ENCODE peak calls at places on chromosomes 12 and 14, in six cellular contexts. W, Y, A, H, M and V are unnamed samples.
A peak's percentile ranks its signal among the peaks of the same experiment; 100 is the strongest.

GRCh38 chr12:54509660-54510059 is 12.1 kb downstream of the NCKAP1L start:
- DNase-seq in W (no peak), Y (no peak), A (no peak), H (peak; percentile 13), M (no peak), V (no peak)

GRCh38 chr12:80715850-80716249 is 862 bp upstream of the MYF5 start:
- DNase-seq in W (no peak), Y (no peak), A (no peak), H (peak; percentile 8), M (no peak), V (no peak)

GRCh38 chr12:38903596-38903995 is 1.8 kb downstream of the CPNE8 start:
- DNase-seq in W (no peak), Y (no peak), A (no peak), H (no peak), M (no peak), V (no peak)

GRCh38 chr12:26614217-26614616 is 218.8 kb downstream of the ITPR2 start:
- DNase-seq in W (no peak), Y (peak; percentile 6), A (peak; percentile 35), H (peak; percentile 71), M (peak; percentile 56), V (no peak)

GRCh38 chr12:66901136-66901932 is 222.5 kb upstream of the GRIP1 start:
- DNase-seq in W (no peak), Y (peak; percentile 50), A (no peak), H (no peak), M (no peak), V (no peak)

GRCh38 chr14:89466460-89466859 is 49.4 kb upstream of the FOXN3 start:
- DNase-seq in W (peak; percentile 58), Y (peak; percentile 18), A (no peak), H (no peak), M (no peak), V (no peak)

GRCh38 chr12:102948941-102949352 is 8.5 kb upstream of the ASCL1 start:
- DNase-seq in W (no peak), Y (peak; percentile 56), A (peak; percentile 70), H (peak; percentile 79), M (peak; percentile 52), V (peak; percentile 60)

GRCh38 chr14:67583711-67584644 is 16.1 kb downstream of the PIGH start:
- DNase-seq in W (no peak), Y (peak; percentile 78), A (peak; percentile 70), H (peak; percentile 74), M (peak; percentile 62), V (no peak)

GRCh38 chr12:67269632-67270578 is 747 bp downstream of the CAND1 start:
- DNase-seq in W (peak; percentile 66), Y (peak; percentile 25), A (peak; percentile 45), H (peak; percentile 85), M (peak; percentile 22), V (peak; percentile 34)

GRCh38 chr12:106147956-106148355 is 9.2 kb upstream of the NUAK1 start:
- DNase-seq in W (peak; percentile 83), Y (no peak), A (no peak), H (no peak), M (no peak), V (peak; percentile 81)

GRCh38 chr12:50862316-50862715 is 19.6 kb downstream of the TMPRSS12 start:
- DNase-seq in W (no peak), Y (no peak), A (no peak), H (no peak), M (peak; percentile 84), V (no peak)

GRCh38 chr14:49401373-49401772 is 184.8 kb downstream of the RPS29 start:
- DNase-seq in W (no peak), Y (no peak), A (no peak), H (no peak), M (no peak), V (peak; percentile 18)

GRCh38 chr14:84804498-84805294 is 725.2 kb upstream of the FLRT2 start:
- DNase-seq in W (no peak), Y (no peak), A (no peak), H (no peak), M (no peak), V (no peak)

GRCh38 chr12:72747460-72747859 is 475.3 kb downstream of the TRHDE start:
- DNase-seq in W (no peak), Y (no peak), A (no peak), H (no peak), M (no peak), V (no peak)

GRCh38 chr14:59630281-59630963 is 53.8 kb upstream of the CCDC175 start:
- DNase-seq in W (peak; percentile 81), Y (no peak), A (no peak), H (peak; percentile 76), M (no peak), V (no peak)

GRCh38 chr12:104508752-104509446 is 52.2 kb downstream of the CHST11 start:
- DNase-seq in W (no peak), Y (no peak), A (no peak), H (no peak), M (no peak), V (no peak)

GRCh38 chr12:75923964-75924666 is 107.5 kb downstream of the PHLDA1 start:
- DNase-seq in W (no peak), Y (no peak), A (no peak), H (no peak), M (no peak), V (no peak)

GRCh38 chr12:42180990-42181611 is 36.4 kb upstream of the GXYLT1 start:
- DNase-seq in W (no peak), Y (no peak), A (no peak), H (no peak), M (no peak), V (no peak)

GRCh38 chr12:65949009-65949623 is 124.8 kb downstream of the HMGA2 start:
- DNase-seq in W (no peak), Y (no peak), A (no peak), H (no peak), M (no peak), V (no peak)

GRCh38 chr14:69181491-69181890 is 9.8 kb upstream of the EXD2 start:
- DNase-seq in W (no peak), Y (no peak), A (no peak), H (no peak), M (peak; percentile 13), V (no peak)

GRCh38 chr12:30880061-30880460 is 46.5 kb upstream of the TSPAN11 start:
- DNase-seq in W (no peak), Y (no peak), A (no peak), H (no peak), M (peak; percentile 8), V (no peak)

GRCh38 chr12:54683388-54683787 is 35.2 kb upstream of the DCD start:
- DNase-seq in W (no peak), Y (no peak), A (no peak), H (peak; percentile 43), M (no peak), V (no peak)

GRCh38 chr12:14995583-14996425 is 23.0 kb downstream of the PDE6H start:
- DNase-seq in W (no peak), Y (peak; percentile 11), A (no peak), H (peak; percentile 62), M (peak; percentile 91), V (no peak)

GRCh38 chr14:39265741-39266588 is 32.2 kb downstream of the MIA2 start:
- DNase-seq in W (no peak), Y (no peak), A (no peak), H (no peak), M (peak; percentile 70), V (no peak)

GRCh38 chr14:91749857-91750256 is 18.0 kb upstream of the CATSPERB start:
- DNase-seq in W (no peak), Y (no peak), A (no peak), H (no peak), M (no peak), V (no peak)

GRCh38 chr14:68244272-68244975 is 424.8 kb downstream of the RAD51B start:
- DNase-seq in W (no peak), Y (no peak), A (no peak), H (no peak), M (peak; percentile 72), V (no peak)

GRCh38 chr12:6612247-6612646 is 5.1 kb upstream of the CHD4 start:
- DNase-seq in W (no peak), Y (no peak), A (no peak), H (no peak), M (no peak), V (no peak)

GRCh38 chr12:112843272-112843671 is 51.7 kb downstream of the RPH3A start:
- DNase-seq in W (no peak), Y (no peak), A (no peak), H (no peak), M (peak; percentile 4), V (no peak)

GRCh38 chr12:113196996-113197395 is 11.5 kb downstream of the RITA1 start:
- DNase-seq in W (peak; percentile 79), Y (peak; percentile 89), A (peak; percentile 81), H (peak; percentile 86), M (peak; percentile 88), V (peak; percentile 83)

GRCh38 chr12:102631274-102631673 is 150.9 kb upstream of the IGF1 start:
- DNase-seq in W (no peak), Y (no peak), A (peak; percentile 13), H (no peak), M (peak; percentile 25), V (no peak)

GRCh38 chr12:129074379-129074778 is 221.1 kb downstream of the GLT1D1 start:
- DNase-seq in W (no peak), Y (no peak), A (no peak), H (no peak), M (no peak), V (no peak)

GRCh38 chr12:59027199-59027598 is 106.9 kb upstream of the LRIG3 start:
- DNase-seq in W (no peak), Y (no peak), A (no peak), H (no peak), M (no peak), V (no peak)

GRCh38 chr14:100684154-100684553 is 42.5 kb upstream of the DLK1 start:
- DNase-seq in W (no peak), Y (no peak), A (no peak), H (no peak), M (no peak), V (no peak)

GRCh38 chr12:43891856-43892574 is 56.1 kb downstream of the TMEM117 start:
- DNase-seq in W (no peak), Y (no peak), A (no peak), H (no peak), M (no peak), V (no peak)

GRCh38 chr12:57099062-57099714 is 10.3 kb downstream of the NAB2 start:
- DNase-seq in W (no peak), Y (no peak), A (no peak), H (no peak), M (no peak), V (peak; percentile 11)

GRCh38 chr14:36227802-36228201 is 51.3 kb upstream of the PTCSC3 start:
- DNase-seq in W (no peak), Y (no peak), A (peak; percentile 31), H (no peak), M (no peak), V (no peak)

GRCh38 chr12:94230357-94230905 is 82.1 kb downstream of the PLXNC1 start:
- DNase-seq in W (no peak), Y (no peak), A (no peak), H (no peak), M (peak; percentile 3), V (no peak)

GRCh38 chr14:90603336-90603735 is 206.5 kb downstream of the CALM1 start:
- DNase-seq in W (no peak), Y (no peak), A (no peak), H (no peak), M (no peak), V (no peak)

GRCh38 chr12:53989227-53990113 is 4.5 kb downstream of the HOXC10 start:
- DNase-seq in W (no peak), Y (peak; percentile 80), A (peak; percentile 55), H (peak; percentile 68), M (peak; percentile 62), V (no peak)